ENCODE peak calls at places on chromosomes 4 and X, in five cellular contexts. D is stomach, S is HCT116, M is PC-3, Y is fibroblast of lung. T is an unnamed sample. For H3K9me3, the result is how much of the 10 kb centered on the place peaks cover.

GRCh38 chr4:183289688-183290087 is 30.4 kb downstream of the CLDN22 start:
- DNase-seq in D (no peak), Y (no peak), M (no peak), S (no peak), T (peak)

GRCh38 chrX:41082783-41083182 is 2.5 kb upstream of the USP9X start:
- DNase-seq in D (no peak), Y (no peak), S (no peak), M (no peak), T (no peak)

GRCh38 chr4:8532245-8532781 is 47.9 kb upstream of the GPR78 start:
- DNase-seq in M (peak), D (no peak), S (no peak), Y (no peak), T (no peak)

GRCh38 chr4:169791527-169792156 is 33.9 kb upstream of the HPF1 start:
- DNase-seq in M (peak), Y (peak), S (peak), D (no peak), T (peak)

GRCh38 chr4:149465941-149466340 is 349.7 kb downstream of the IQCM start:
- DNase-seq in Y (peak), M (peak), D (no peak), S (no peak), T (no peak)

GRCh38 chrX:118528089-118528753 is 32.6 kb downstream of the DOCK11 start:
- DNase-seq in S (no peak), Y (no peak), D (no peak), M (no peak), T (no peak)

GRCh38 chr4:123547167-123547817 is 150.7 kb downstream of the SPRY1 start:
- DNase-seq in Y (no peak), M (peak), S (no peak), D (peak), T (no peak)

GRCh38 chrX:109345866-109346265 is 136.0 kb downstream of the GUCY2F start:
- DNase-seq in D (no peak), Y (no peak), S (no peak), M (no peak), T (no peak)

GRCh38 chrX:154980330-154981115 is 42.0 kb downstream of the F8 start:
- DNase-seq in S (peak), D (peak), Y (peak), M (peak), T (peak)

GRCh38 chr4:57094482-57095223 is 15.5 kb downstream of the IGFBP7 start:
- DNase-seq in S (no peak), D (no peak), M (peak), Y (no peak), T (no peak)

GRCh38 chr4:40931825-40932224 is 182.1 kb downstream of the NSUN7 start:
- DNase-seq in D (no peak), M (no peak), Y (no peak), S (no peak), T (no peak)

GRCh38 chrX:31483336-31483735 is 411.5 kb upstream of the FTHL17 start:
- DNase-seq in Y (peak), D (no peak), S (no peak), M (no peak), T (no peak)

GRCh38 chrX:799808-800207 is 169.2 kb downstream of the SHOX start:
- DNase-seq in Y (no peak), D (no peak), M (no peak), S (no peak), T (no peak)
- H3K9me3 ChIP-seq in Y (under half), D (under half), M (under half), S (under half), T (under half)

DNA sequence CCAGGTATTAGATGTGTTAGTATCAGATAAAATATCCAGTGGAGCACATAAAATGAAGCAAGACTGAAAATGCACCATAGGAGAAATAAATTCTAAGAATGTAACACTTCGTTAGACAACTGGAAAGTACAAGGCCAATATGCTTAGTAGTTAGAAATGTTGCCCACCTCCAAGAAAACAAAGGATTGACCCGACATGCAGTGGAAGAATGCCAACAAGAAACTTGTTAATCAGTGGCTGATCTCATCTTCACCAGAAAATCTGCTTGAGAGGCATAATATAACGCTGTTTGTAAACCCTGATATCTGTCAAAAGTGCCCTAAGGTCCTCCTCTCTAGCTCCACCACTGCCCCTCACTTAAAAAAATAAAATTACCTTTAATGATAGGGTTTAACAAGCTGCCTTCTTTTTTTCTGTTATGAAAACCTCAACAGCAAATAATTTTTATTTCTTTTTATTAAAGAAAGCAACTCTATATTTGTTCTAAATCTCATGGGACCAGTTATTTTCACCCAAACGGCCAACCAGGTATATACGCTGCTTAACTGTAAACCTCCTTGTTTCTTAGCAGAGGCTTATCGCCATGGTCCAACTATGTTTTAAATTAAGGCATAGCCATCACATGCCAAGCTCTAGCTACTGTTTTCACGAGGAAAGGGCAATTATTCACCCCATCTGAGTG is 1.8 kb downstream of the RASGEF1B start:
- DNase-seq in M (no peak), Y (no peak), S (no peak), D (no peak), T (no peak)
- H3K27ac ChIP-seq in M (no peak), Y (no peak), S (no peak), D (peak), T (no peak)

GRCh38 chrX:2231570-2232192 is 269.1 kb downstream of the DHRSX start:
- DNase-seq in Y (no peak), D (no peak), S (no peak), M (no peak), T (no peak)

GRCh38 chrX:2228466-2228865 is 272.3 kb downstream of the DHRSX start:
- DNase-seq in M (no peak), Y (no peak), S (no peak), D (no peak), T (peak)

GRCh38 chrX:2226906-2227656 is 273.7 kb downstream of the DHRSX start:
- DNase-seq in M (no peak), Y (no peak), D (no peak), S (no peak), T (no peak)

GRCh38 chrX:2226182-2226581 is 274.6 kb downstream of the DHRSX start:
- DNase-seq in D (no peak), Y (no peak), S (no peak), M (no peak), T (no peak)

DNA sequence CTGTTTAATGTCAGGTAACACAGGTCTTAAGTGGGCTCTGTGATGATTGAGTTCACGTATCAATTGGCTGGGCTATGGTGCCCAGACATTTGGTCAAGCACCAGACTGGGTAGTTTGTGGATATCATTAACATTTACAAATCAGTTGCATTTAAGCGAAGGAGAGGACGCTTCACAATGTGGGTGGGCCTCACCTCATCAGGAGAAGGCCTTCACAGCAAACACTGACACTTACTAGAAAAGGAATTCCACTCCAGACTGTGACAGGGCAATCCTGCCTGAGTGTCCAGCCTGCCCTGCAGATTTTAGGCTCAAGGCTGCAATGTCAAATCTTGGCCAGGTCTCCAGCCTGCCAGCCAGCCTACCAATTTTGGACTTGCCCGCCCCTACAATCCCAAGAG is 270.3 kb downstream of the DHRSX start:
- DNase-seq in D (no peak), M (no peak), Y (no peak), S (no peak), T (no peak)
- TF ChIP-seq CTCF in D (no peak), M (no peak), Y (no peak), S (no peak), T (no peak)

DNA sequence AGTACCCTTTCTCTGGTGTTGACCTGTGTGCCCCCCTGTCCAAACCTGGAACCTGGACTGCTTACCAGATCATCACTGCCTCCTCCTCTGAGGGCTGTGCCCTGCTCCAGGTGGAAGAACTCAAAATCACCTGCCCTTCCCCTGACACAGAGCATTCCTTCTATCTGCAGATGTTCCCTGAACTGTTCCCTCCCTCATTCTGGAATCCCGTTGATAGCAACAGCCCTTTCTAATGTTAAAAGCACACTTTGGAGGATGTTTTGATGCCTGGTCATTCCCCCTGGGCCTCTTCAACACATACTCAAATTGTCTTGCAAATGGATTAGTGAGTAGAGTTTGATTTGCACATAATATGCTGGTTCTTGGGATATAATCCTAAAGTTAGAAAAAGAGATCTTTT is 225.8 kb downstream of the FGF13 start:
- DNase-seq in S (no peak), Y (no peak), M (no peak), D (no peak), T (no peak)
- H3K9me3 ChIP-seq in S (under half), Y (under half), M (under half), D (under half), T (under half)

GRCh38 chr4:125359363-125359762 is 44.6 kb downstream of the FAT4 start:
- DNase-seq in S (no peak), D (no peak), Y (no peak), M (no peak), T (no peak)
- H3K27ac ChIP-seq in S (no peak), D (no peak), Y (no peak), M (no peak), T (no peak)